ENCODE peak calls at places on chromosomes 4 and X, in ten cellular contexts. One of them, this sample, is unnamed.

GRCh38 chr4:88041626-88042025 is 34.2 kb downstream of the PKD2 start:
- DNase-seq in heart right ventricle: peak
- DNase-seq in T-helper 9 cell: no peak
- DNase-seq in NCI-H510A: no peak
- DNase-seq in activated CD4-positive, alpha-beta T cell treated with anti-CD3 and anti-CD28 coated beads, Interleukin-2, amount 50 U/mL, for 48 hours: no peak
- DNase-seq in endothelial cell: no peak
- DNase-seq in A172: no peak
- DNase-seq in EH: no peak
- DNase-seq in NCI-H446 treated with DMSO at 0.1 percent for 48 hours: no peak
- DNase-seq in activated B cell treated with CpG ODN at 0.5 μM for 24 hours: no peak
- DNase-seq in this sample: no peak

GRCh38 chr4:44210750-44211149 is 237.9 kb downstream of the KCTD8 start:
- DNase-seq in NCI-H446 treated with DMSO at 0.1 percent for 48 hours: no peak
- DNase-seq in endothelial cell: no peak
- DNase-seq in activated CD4-positive, alpha-beta T cell treated with anti-CD3 and anti-CD28 coated beads, Interleukin-2, amount 50 U/mL, for 48 hours: no peak
- DNase-seq in activated B cell treated with CpG ODN at 0.5 μM for 24 hours: no peak
- DNase-seq in NCI-H510A: no peak
- DNase-seq in heart right ventricle: no peak
- DNase-seq in A172: no peak
- DNase-seq in EH: no peak
- DNase-seq in T-helper 9 cell: no peak
- DNase-seq in this sample: no peak

GRCh38 chrX:100654256-100654655 is 10.3 kb downstream of the SRPX2 start:
- DNase-seq in activated B cell treated with CpG ODN at 0.5 μM for 24 hours: no peak
- DNase-seq in NCI-H510A: no peak
- DNase-seq in endothelial cell: no peak
- DNase-seq in A172: peak
- DNase-seq in activated CD4-positive, alpha-beta T cell treated with anti-CD3 and anti-CD28 coated beads, Interleukin-2, amount 50 U/mL, for 48 hours: no peak
- DNase-seq in EH: peak
- DNase-seq in NCI-H446 treated with DMSO at 0.1 percent for 48 hours: peak
- DNase-seq in heart right ventricle: no peak
- DNase-seq in T-helper 9 cell: no peak
- DNase-seq in this sample: no peak

GRCh38 chr4:21117771-21118170 is 417.5 kb downstream of the PACRGL start:
- DNase-seq in NCI-H510A: no peak
- DNase-seq in A172: peak
- DNase-seq in heart right ventricle: no peak
- DNase-seq in NCI-H446 treated with DMSO at 0.1 percent for 48 hours: no peak
- DNase-seq in EH: no peak
- DNase-seq in activated B cell treated with CpG ODN at 0.5 μM for 24 hours: no peak
- DNase-seq in T-helper 9 cell: no peak
- DNase-seq in endothelial cell: no peak
- DNase-seq in activated CD4-positive, alpha-beta T cell treated with anti-CD3 and anti-CD28 coated beads, Interleukin-2, amount 50 U/mL, for 48 hours: no peak
- DNase-seq in this sample: no peak

GRCh38 chr4:103405415-103405814 is 207.3 kb upstream of the CENPE start:
- DNase-seq in heart right ventricle: no peak
- DNase-seq in endothelial cell: no peak
- DNase-seq in NCI-H510A: no peak
- DNase-seq in NCI-H446 treated with DMSO at 0.1 percent for 48 hours: no peak
- DNase-seq in T-helper 9 cell: no peak
- DNase-seq in A172: no peak
- DNase-seq in activated CD4-positive, alpha-beta T cell treated with anti-CD3 and anti-CD28 coated beads, Interleukin-2, amount 50 U/mL, for 48 hours: no peak
- DNase-seq in activated B cell treated with CpG ODN at 0.5 μM for 24 hours: no peak
- DNase-seq in EH: no peak
- DNase-seq in this sample: no peak

GRCh38 chr4:82823062-82823461 is 24.5 kb upstream of the SCD5 start:
- DNase-seq in A172: no peak
- DNase-seq in EH: peak
- DNase-seq in T-helper 9 cell: no peak
- DNase-seq in NCI-H510A: no peak
- DNase-seq in heart right ventricle: no peak
- DNase-seq in endothelial cell: no peak
- DNase-seq in activated CD4-positive, alpha-beta T cell treated with anti-CD3 and anti-CD28 coated beads, Interleukin-2, amount 50 U/mL, for 48 hours: no peak
- DNase-seq in NCI-H446 treated with DMSO at 0.1 percent for 48 hours: no peak
- DNase-seq in activated B cell treated with CpG ODN at 0.5 μM for 24 hours: no peak
- DNase-seq in this sample: no peak

GRCh38 chrX:103614999-103615398 is 7.2 kb downstream of the TCEAL3 start:
- DNase-seq in A172: no peak
- DNase-seq in activated B cell treated with CpG ODN at 0.5 μM for 24 hours: no peak
- DNase-seq in activated CD4-positive, alpha-beta T cell treated with anti-CD3 and anti-CD28 coated beads, Interleukin-2, amount 50 U/mL, for 48 hours: no peak
- DNase-seq in heart right ventricle: no peak
- DNase-seq in NCI-H446 treated with DMSO at 0.1 percent for 48 hours: no peak
- DNase-seq in endothelial cell: no peak
- DNase-seq in NCI-H510A: no peak
- DNase-seq in EH: peak
- DNase-seq in T-helper 9 cell: no peak
- DNase-seq in this sample: no peak

GRCh38 chr4:122531514-122531913 is 75.0 kb upstream of the IL2 start:
- DNase-seq in A172: no peak
- DNase-seq in NCI-H510A: no peak
- DNase-seq in NCI-H446 treated with DMSO at 0.1 percent for 48 hours: no peak
- DNase-seq in T-helper 9 cell: no peak
- DNase-seq in EH: no peak
- DNase-seq in activated B cell treated with CpG ODN at 0.5 μM for 24 hours: no peak
- DNase-seq in activated CD4-positive, alpha-beta T cell treated with anti-CD3 and anti-CD28 coated beads, Interleukin-2, amount 50 U/mL, for 48 hours: no peak
- DNase-seq in heart right ventricle: no peak
- DNase-seq in endothelial cell: no peak
- DNase-seq in this sample: no peak

GRCh38 chr4:87632469-87632868 is 17.6 kb upstream of the DMP1 start:
- DNase-seq in NCI-H510A: no peak
- DNase-seq in endothelial cell: no peak
- DNase-seq in activated CD4-positive, alpha-beta T cell treated with anti-CD3 and anti-CD28 coated beads, Interleukin-2, amount 50 U/mL, for 48 hours: no peak
- DNase-seq in activated B cell treated with CpG ODN at 0.5 μM for 24 hours: no peak
- DNase-seq in heart right ventricle: no peak
- DNase-seq in NCI-H446 treated with DMSO at 0.1 percent for 48 hours: no peak
- DNase-seq in T-helper 9 cell: no peak
- DNase-seq in EH: no peak
- DNase-seq in A172: no peak
- DNase-seq in this sample: no peak

GRCh38 chrX:125405339-125405738 is 85.7 kb downstream of the TEX13C start:
- DNase-seq in activated B cell treated with CpG ODN at 0.5 μM for 24 hours: no peak
- DNase-seq in activated CD4-positive, alpha-beta T cell treated with anti-CD3 and anti-CD28 coated beads, Interleukin-2, amount 50 U/mL, for 48 hours: no peak
- DNase-seq in T-helper 9 cell: no peak
- DNase-seq in heart right ventricle: no peak
- DNase-seq in endothelial cell: no peak
- DNase-seq in NCI-H510A: no peak
- DNase-seq in EH: no peak
- DNase-seq in A172: no peak
- DNase-seq in NCI-H446 treated with DMSO at 0.1 percent for 48 hours: no peak
- DNase-seq in this sample: no peak

GRCh38 chr4:175671491-175671934 is 140.6 kb downstream of the GPM6A start:
- DNase-seq in NCI-H510A: no peak
- DNase-seq in endothelial cell: no peak
- DNase-seq in EH: no peak
- DNase-seq in NCI-H446 treated with DMSO at 0.1 percent for 48 hours: no peak
- DNase-seq in A172: peak
- DNase-seq in heart right ventricle: no peak
- DNase-seq in T-helper 9 cell: no peak
- DNase-seq in activated B cell treated with CpG ODN at 0.5 μM for 24 hours: no peak
- DNase-seq in activated CD4-positive, alpha-beta T cell treated with anti-CD3 and anti-CD28 coated beads, Interleukin-2, amount 50 U/mL, for 48 hours: no peak
- DNase-seq in this sample: no peak

GRCh38 chr4:32929738-32930688 is 2209.8 kb downstream of the PCDH7 start:
- DNase-seq in activated CD4-positive, alpha-beta T cell treated with anti-CD3 and anti-CD28 coated beads, Interleukin-2, amount 50 U/mL, for 48 hours: no peak
- DNase-seq in heart right ventricle: no peak
- DNase-seq in EH: no peak
- DNase-seq in endothelial cell: no peak
- DNase-seq in A172: no peak
- DNase-seq in activated B cell treated with CpG ODN at 0.5 μM for 24 hours: no peak
- DNase-seq in NCI-H446 treated with DMSO at 0.1 percent for 48 hours: no peak
- DNase-seq in T-helper 9 cell: no peak
- DNase-seq in NCI-H510A: no peak
- DNase-seq in this sample: no peak

GRCh38 chrX:45761920-45762319 is 561.2 kb upstream of the DIPK2B start:
- DNase-seq in endothelial cell: no peak
- DNase-seq in NCI-H510A: no peak
- DNase-seq in activated B cell treated with CpG ODN at 0.5 μM for 24 hours: no peak
- DNase-seq in EH: no peak
- DNase-seq in T-helper 9 cell: no peak
- DNase-seq in activated CD4-positive, alpha-beta T cell treated with anti-CD3 and anti-CD28 coated beads, Interleukin-2, amount 50 U/mL, for 48 hours: no peak
- DNase-seq in A172: no peak
- DNase-seq in heart right ventricle: no peak
- DNase-seq in NCI-H446 treated with DMSO at 0.1 percent for 48 hours: no peak
- DNase-seq in this sample: no peak